ENCODE peak calls at places on chromosomes 4 and X, in seven cellular contexts. S is fibroblast of pulmonary artery; M is BJ; V is GM12865; J is Panc1; H is CD8-positive, alpha-beta T cell; Y is HepG2. F is an unnamed sample.

GRCh38 chr4:7148337-7148736 is 44.0 kb upstream of the SORCS2 start:
- DNase-seq in M (no peak), Y (no peak), H (no peak), J (no peak), S (no peak), V (no peak), F (no peak)

GRCh38 chr4:61204353-61204752 is 4.2 kb downstream of the ADGRL3 start:
- DNase-seq in V (no peak), Y (peak; percentile 51), H (no peak), M (no peak), S (peak; percentile 58), J (no peak), F (peak; percentile 89)

GRCh38 chrX:37659047-37659446 is 26.5 kb upstream of the XK start:
- DNase-seq in H (no peak), J (no peak), V (no peak), Y (no peak), M (no peak), S (no peak), F (no peak)

GRCh38 chr4:39883645-39884044 is 94.1 kb downstream of the PDS5A start:
- DNase-seq in M (no peak), S (peak; percentile 17), V (no peak), Y (no peak), H (no peak), J (no peak), F (peak; percentile 38)

GRCh38 chr4:38177792-38178665 is 217.8 kb downstream of the PTTG2 start:
- DNase-seq in Y (no peak), H (peak; percentile 49), J (no peak), V (peak; percentile 33), M (no peak), S (peak; percentile 79), F (peak; percentile 45)

GRCh38 chr4:75939890-75940691 is 722 bp downstream of the NAAA start:
- DNase-seq in V (peak; percentile 85), H (peak; percentile 66), M (no peak), Y (peak; percentile 55), J (no peak), S (peak; percentile 34), F (peak; percentile 56)

GRCh38 chrX:153688900-153689590 is 1.3 kb downstream of the SLC6A8 start:
- DNase-seq in V (no peak), Y (no peak), H (no peak), S (peak; percentile 21), M (no peak), J (no peak), F (no peak)

GRCh38 chr4:38572798-38573197 is 91.2 kb upstream of the KLF3 start:
- DNase-seq in Y (no peak), V (no peak), M (no peak), H (no peak), S (no peak), J (no peak), F (peak; percentile 30)

GRCh38 chr4:17544205-17544604 is 29.2 kb downstream of the CLRN2 start:
- DNase-seq in Y (peak; percentile 98), J (peak; percentile 5), H (no peak), V (peak; percentile 29), S (peak; percentile 4), M (no peak), F (peak; percentile 25)

GRCh38 chr4:94448815-94449375 is 2.8 kb upstream of the PDLIM5 start:
- DNase-seq in J (no peak), H (no peak), S (no peak), V (no peak), M (no peak), Y (no peak), F (no peak)
- H3K4me3 ChIP-seq in J (no peak overlapping the region), H (no peak overlapping the region), S (no peak overlapping the region), V (no peak overlapping the region), M (no peak overlapping the region), Y (no peak overlapping the region), F (no peak overlapping the region)

GRCh38 chrX:51053741-51054140 is 143.2 kb downstream of the BMP15 start:
- DNase-seq in S (no peak), V (no peak), J (no peak), Y (no peak), H (no peak), M (no peak), F (no peak)

GRCh38 chrX:51047950-51048349 is 137.4 kb downstream of the BMP15 start:
- DNase-seq in Y (no peak), M (no peak), J (no peak), V (no peak), H (no peak), S (no peak), F (no peak)
- TF ChIP-seq CTCF in Y (no peak), M (no peak), J (peak; percentile 26), V (no peak), H (no peak), S (no peak), F (no peak)

DNA sequence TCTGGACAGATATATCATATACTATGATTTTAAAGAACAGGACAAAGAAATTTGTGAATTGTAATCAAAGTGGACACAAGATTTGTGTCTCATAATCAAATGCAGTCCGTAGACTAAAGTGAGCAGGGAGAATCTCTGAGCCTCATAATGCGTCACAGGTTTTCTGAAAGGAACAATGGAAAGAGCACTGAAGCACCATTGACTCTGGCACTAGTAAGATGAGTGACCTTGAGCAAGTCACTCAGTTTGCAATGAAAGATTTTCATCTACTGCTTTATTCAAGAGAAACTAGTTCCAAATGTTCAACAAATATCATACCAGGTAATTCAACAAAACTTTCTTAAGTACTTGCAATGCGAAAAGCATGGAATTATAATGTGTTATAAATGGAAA is 315.3 kb downstream of the MAPK10 start:
- DNase-seq in V (no peak), S (no peak), J (no peak), M (no peak), Y (no peak), H (no peak), F (no peak)
- H3K4me3 ChIP-seq in V (no peak overlapping the region), S (no peak overlapping the region), J (no peak overlapping the region), M (no peak overlapping the region), Y (no peak overlapping the region), H (no peak overlapping the region), F (no peak overlapping the region)

GRCh38 chr4:4901877-4902276 is 42.4 kb downstream of the MSX1 start:
- DNase-seq in H (no peak), J (no peak), S (no peak), M (no peak), V (no peak), Y (no peak), F (no peak)
- TF ChIP-seq CTCF in H (no peak), J (peak; percentile 16), S (no peak), M (no peak), V (no peak), Y (no peak), F (no peak)